ENCODE peak calls at places on chromosomes 12 and 14, in nine cellular contexts. One of them, this sample, is unnamed. For H3K36me3, the result is how much of the 10 kb centered on the place peaks cover.

GRCh38 chr14:32509632-32510187 is 180.6 kb downstream of the AKAP6 start:
- DNase-seq in K562: no peak
- DNase-seq in aorta: peak
- DNase-seq in pancreas: peak
- DNase-seq in Caco-2: no peak
- DNase-seq in kidney epithelial cell: peak
- DNase-seq in HepG2: peak
- DNase-seq in tibial artery: peak
- DNase-seq in HCT116: no peak
- DNase-seq in this sample: no peak

GRCh38 chr12:46677749-46678148 is 148.0 kb downstream of the SLC38A4 start:
- DNase-seq in HCT116: no peak
- DNase-seq in K562: peak
- DNase-seq in aorta: no peak
- DNase-seq in pancreas: no peak
- DNase-seq in HepG2: peak
- DNase-seq in Caco-2: peak
- DNase-seq in kidney epithelial cell: no peak
- DNase-seq in tibial artery: no peak
- DNase-seq in this sample: no peak

GRCh38 chr12:99253068-99253467 is 394.5 kb upstream of the GARIN6 start:
- DNase-seq in HCT116: no peak
- DNase-seq in Caco-2: peak
- DNase-seq in pancreas: no peak
- DNase-seq in tibial artery: no peak
- DNase-seq in aorta: no peak
- DNase-seq in K562: no peak
- DNase-seq in HepG2: peak
- DNase-seq in kidney epithelial cell: no peak
- DNase-seq in this sample: no peak

GRCh38 chr12:39440781-39441180 is 2.1 kb downstream of the KIF21A start:
- DNase-seq in pancreas: no peak
- DNase-seq in K562: no peak
- DNase-seq in aorta: no peak
- DNase-seq in kidney epithelial cell: no peak
- DNase-seq in tibial artery: no peak
- DNase-seq in Caco-2: no peak
- DNase-seq in HepG2: no peak
- DNase-seq in HCT116: no peak
- DNase-seq in this sample: no peak

GRCh38 chr12:54420766-54421144 is 1.7 kb upstream of the ITGA5 start:
- DNase-seq in K562: no peak
- DNase-seq in Caco-2: no peak
- DNase-seq in HepG2: no peak
- DNase-seq in pancreas: no peak
- DNase-seq in tibial artery: peak
- DNase-seq in kidney epithelial cell: no peak
- DNase-seq in HCT116: no peak
- DNase-seq in aorta: no peak
- DNase-seq in this sample: peak

GRCh38 chr12:128829870-128830504 is 6.2 kb upstream of the SLC15A4 start:
- DNase-seq in tibial artery: no peak
- DNase-seq in kidney epithelial cell: no peak
- DNase-seq in Caco-2: no peak
- DNase-seq in HepG2: no peak
- DNase-seq in aorta: no peak
- DNase-seq in pancreas: no peak
- DNase-seq in K562: no peak
- DNase-seq in HCT116: no peak
- DNase-seq in this sample: peak

GRCh38 chr12:12224240-12224940 is 42.5 kb downstream of the LRP6 start:
- DNase-seq in K562: peak
- DNase-seq in aorta: no peak
- DNase-seq in kidney epithelial cell: no peak
- DNase-seq in HCT116: no peak
- DNase-seq in HepG2: no peak
- DNase-seq in pancreas: no peak
- DNase-seq in tibial artery: no peak
- DNase-seq in Caco-2: no peak
- DNase-seq in this sample: no peak

GRCh38 chr12:21546721-21547120 is 20.6 kb downstream of the SPX start:
- DNase-seq in HCT116: no peak
- DNase-seq in aorta: no peak
- DNase-seq in kidney epithelial cell: no peak
- DNase-seq in HepG2: no peak
- DNase-seq in K562: no peak
- DNase-seq in pancreas: no peak
- DNase-seq in Caco-2: no peak
- DNase-seq in tibial artery: no peak
- DNase-seq in this sample: no peak

GRCh38 chr12:110176745-110177144 is 52.6 kb downstream of the IFT81 start:
- DNase-seq in Caco-2: no peak
- DNase-seq in HepG2: no peak
- DNase-seq in pancreas: no peak
- DNase-seq in kidney epithelial cell: no peak
- DNase-seq in K562: no peak
- DNase-seq in aorta: no peak
- DNase-seq in tibial artery: no peak
- DNase-seq in HCT116: no peak
- DNase-seq in this sample: no peak

GRCh38 chr14:101891471-101891870 is 72.9 kb upstream of the DYNC1H1 start:
- DNase-seq in kidney epithelial cell: no peak
- DNase-seq in HepG2: no peak
- DNase-seq in HCT116: no peak
- DNase-seq in tibial artery: no peak
- DNase-seq in aorta: no peak
- DNase-seq in K562: no peak
- DNase-seq in pancreas: no peak
- DNase-seq in Caco-2: no peak
- DNase-seq in this sample: peak

GRCh38 chr12:131758016-131758739 is 47.3 kb downstream of the SFSWAP start:
- DNase-seq in HepG2: no peak
- DNase-seq in Caco-2: no peak
- DNase-seq in K562: no peak
- DNase-seq in pancreas: no peak
- DNase-seq in tibial artery: no peak
- DNase-seq in aorta: no peak
- DNase-seq in HCT116: no peak
- DNase-seq in kidney epithelial cell: no peak
- DNase-seq in this sample: no peak
- H3K36me3 ChIP-seq in HepG2: half or more
- H3K36me3 ChIP-seq in Caco-2: under half
- H3K36me3 ChIP-seq in K562: half or more
- H3K36me3 ChIP-seq in pancreas: under half
- H3K36me3 ChIP-seq in tibial artery: half or more
- H3K36me3 ChIP-seq in aorta: under half
- H3K36me3 ChIP-seq in HCT116: under half
- H3K36me3 ChIP-seq in kidney epithelial cell: under half
- H3K36me3 ChIP-seq in this sample: under half

GRCh38 chr14:100252684-100253083 is 13.7 kb downstream of the YY1 start:
- DNase-seq in aorta: no peak
- DNase-seq in Caco-2: no peak
- DNase-seq in K562: no peak
- DNase-seq in tibial artery: no peak
- DNase-seq in kidney epithelial cell: no peak
- DNase-seq in pancreas: no peak
- DNase-seq in HepG2: no peak
- DNase-seq in HCT116: no peak
- DNase-seq in this sample: no peak
- H3K36me3 ChIP-seq in aorta: under half
- H3K36me3 ChIP-seq in Caco-2: under half
- H3K36me3 ChIP-seq in K562: under half
- H3K36me3 ChIP-seq in tibial artery: under half
- H3K36me3 ChIP-seq in kidney epithelial cell: under half
- H3K36me3 ChIP-seq in pancreas: under half
- H3K36me3 ChIP-seq in HepG2: under half
- H3K36me3 ChIP-seq in HCT116: under half
- H3K36me3 ChIP-seq in this sample: under half

GRCh38 chr12:132646850-132647249 is 28.3 kb downstream of the P2RX2 start:
- DNase-seq in pancreas: no peak
- DNase-seq in HepG2: no peak
- DNase-seq in tibial artery: no peak
- DNase-seq in aorta: peak
- DNase-seq in HCT116: no peak
- DNase-seq in kidney epithelial cell: no peak
- DNase-seq in Caco-2: no peak
- DNase-seq in K562: no peak
- DNase-seq in this sample: no peak

GRCh38 chr12:132651444-132652100 is 33.0 kb downstream of the P2RX2 start:
- DNase-seq in aorta: peak
- DNase-seq in pancreas: no peak
- DNase-seq in HCT116: no peak
- DNase-seq in K562: no peak
- DNase-seq in Caco-2: no peak
- DNase-seq in HepG2: no peak
- DNase-seq in tibial artery: peak
- DNase-seq in kidney epithelial cell: no peak
- DNase-seq in this sample: no peak

GRCh38 chr12:132648616-132649225 is 30.1 kb downstream of the P2RX2 start:
- DNase-seq in aorta: peak
- DNase-seq in pancreas: no peak
- DNase-seq in Caco-2: no peak
- DNase-seq in K562: no peak
- DNase-seq in HepG2: no peak
- DNase-seq in HCT116: no peak
- DNase-seq in kidney epithelial cell: no peak
- DNase-seq in tibial artery: peak
- DNase-seq in this sample: no peak

GRCh38 chr12:132649226-132649945 is 30.8 kb downstream of the P2RX2 start:
- DNase-seq in HCT116: no peak
- DNase-seq in Caco-2: no peak
- DNase-seq in kidney epithelial cell: no peak
- DNase-seq in tibial artery: peak
- DNase-seq in aorta: peak
- DNase-seq in K562: no peak
- DNase-seq in pancreas: no peak
- DNase-seq in HepG2: no peak
- DNase-seq in this sample: no peak

DNA sequence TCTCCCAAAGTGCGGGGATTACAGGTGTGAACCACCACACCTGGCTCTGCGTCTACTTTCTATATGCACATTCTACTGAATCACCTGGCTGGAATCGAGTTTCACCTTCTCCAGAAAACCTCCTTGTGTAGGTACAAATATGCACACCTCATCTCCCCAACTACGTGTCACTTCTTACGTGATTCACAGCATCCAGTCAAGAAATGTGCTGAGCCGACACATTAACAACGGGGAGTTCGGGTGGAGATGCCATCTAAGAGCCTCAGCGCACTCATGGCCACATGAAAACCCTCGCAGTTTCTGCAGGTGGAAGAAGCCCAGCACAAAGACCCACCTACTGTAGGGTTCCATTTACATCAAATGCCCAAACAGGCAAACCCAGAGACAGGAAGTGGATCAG is 29.3 kb downstream of the P2RX2 start:
- DNase-seq in Caco-2: no peak
- DNase-seq in K562: no peak
- DNase-seq in aorta: peak
- DNase-seq in HepG2: no peak
- DNase-seq in kidney epithelial cell: no peak
- DNase-seq in pancreas: no peak
- DNase-seq in tibial artery: no peak
- DNase-seq in HCT116: no peak
- DNase-seq in this sample: no peak
- H3K36me3 ChIP-seq in Caco-2: under half
- H3K36me3 ChIP-seq in K562: half or more
- H3K36me3 ChIP-seq in aorta: under half
- H3K36me3 ChIP-seq in HepG2: half or more
- H3K36me3 ChIP-seq in kidney epithelial cell: under half
- H3K36me3 ChIP-seq in pancreas: under half
- H3K36me3 ChIP-seq in tibial artery: half or more
- H3K36me3 ChIP-seq in HCT116: half or more
- H3K36me3 ChIP-seq in this sample: under half

GRCh38 chr14:100240725-100241032 is 1.7 kb downstream of the YY1 start:
- DNase-seq in HCT116: no peak
- DNase-seq in kidney epithelial cell: no peak
- DNase-seq in tibial artery: no peak
- DNase-seq in Caco-2: no peak
- DNase-seq in aorta: no peak
- DNase-seq in pancreas: no peak
- DNase-seq in HepG2: no peak
- DNase-seq in K562: no peak
- DNase-seq in this sample: no peak

GRCh38 chr14:100246809-100247428 is 8.0 kb downstream of the YY1 start:
- DNase-seq in kidney epithelial cell: no peak
- DNase-seq in K562: peak
- DNase-seq in pancreas: no peak
- DNase-seq in Caco-2: peak
- DNase-seq in HepG2: peak
- DNase-seq in tibial artery: no peak
- DNase-seq in HCT116: peak
- DNase-seq in aorta: no peak
- DNase-seq in this sample: no peak

GRCh38 chr14:100241279-100241678 is 2.3 kb downstream of the YY1 start:
- DNase-seq in tibial artery: no peak
- DNase-seq in aorta: no peak
- DNase-seq in HCT116: no peak
- DNase-seq in Caco-2: no peak
- DNase-seq in kidney epithelial cell: no peak
- DNase-seq in K562: no peak
- DNase-seq in pancreas: no peak
- DNase-seq in HepG2: no peak
- DNase-seq in this sample: no peak

GRCh38 chr14:100250732-100251465 is 12.0 kb downstream of the YY1 start:
- DNase-seq in pancreas: no peak
- DNase-seq in aorta: no peak
- DNase-seq in kidney epithelial cell: no peak
- DNase-seq in HepG2: no peak
- DNase-seq in HCT116: no peak
- DNase-seq in Caco-2: no peak
- DNase-seq in K562: no peak
- DNase-seq in tibial artery: no peak
- DNase-seq in this sample: no peak

GRCh38 chr14:100246136-100246535 is 7.2 kb downstream of the YY1 start:
- DNase-seq in K562: no peak
- DNase-seq in kidney epithelial cell: no peak
- DNase-seq in pancreas: peak
- DNase-seq in HepG2: no peak
- DNase-seq in tibial artery: no peak
- DNase-seq in Caco-2: no peak
- DNase-seq in aorta: no peak
- DNase-seq in HCT116: no peak
- DNase-seq in this sample: peak
- H3K36me3 ChIP-seq in K562: under half
- H3K36me3 ChIP-seq in kidney epithelial cell: under half
- H3K36me3 ChIP-seq in pancreas: under half
- H3K36me3 ChIP-seq in HepG2: under half
- H3K36me3 ChIP-seq in tibial artery: under half
- H3K36me3 ChIP-seq in Caco-2: under half
- H3K36me3 ChIP-seq in aorta: under half
- H3K36me3 ChIP-seq in HCT116: under half
- H3K36me3 ChIP-seq in this sample: under half

This sample was measured in Peyer's patch.